ENCODE peak calls at places on chromosome 16, in five cellular contexts. O, V, C, Y and R are unnamed samples. For H3K4me1, the result is how much of the 10 kb centered on the place peaks cover.

GRCh38 chr16:674968-675883 is at the start of gene RHBDL1:
- DNase-seq in C (peak), Y (no peak), V (no peak), O (peak), R (no peak)

GRCh38 chr16:89880477-89881367 is 7.3 kb downstream of the TCF25 start:
- DNase-seq in Y (no peak), V (no peak), O (no peak), C (no peak), R (no peak)

GRCh38 chr16:27726621-27727275 is 176.8 kb downstream of the KATNIP start:
- DNase-seq in C (no peak), V (no peak), Y (no peak), O (no peak), R (no peak)

GRCh38 chr16:10314811-10315210 is 71.0 kb upstream of the ATF7IP2 start:
- DNase-seq in Y (no peak), O (no peak), C (no peak), V (no peak), R (no peak)

GRCh38 chr16:1494711-1495110 is 1.6 kb downstream of the TELO2 start:
- DNase-seq in O (no peak), Y (no peak), V (no peak), C (no peak), R (no peak)

GRCh38 chr16:87860553-87861299 is 8.6 kb downstream of the SLC7A5 start:
- DNase-seq in V (no peak), O (peak), Y (no peak), C (peak), R (no peak)

GRCh38 chr16:29926675-29927522 is 873 bp upstream of the KCTD13 start:
- DNase-seq in V (no peak), Y (no peak), C (peak), O (peak), R (no peak)

GRCh38 chr16:630815-631405 is at the start of gene WFIKKN1:
- DNase-seq in Y (no peak), O (no peak), C (peak), V (no peak), R (no peak)

GRCh38 chr16:83895942-83896341 is 3.0 kb upstream of the MLYCD start:
- DNase-seq in C (no peak), V (no peak), O (no peak), Y (no peak), R (no peak)

GRCh38 chr16:81004646-81005353 is 1.9 kb downstream of the CMC2 start:
- DNase-seq in V (no peak), O (peak), C (no peak), Y (no peak), R (no peak)

GRCh38 chr16:1125471-1125870 is 27.4 kb upstream of the CACNA1H start:
- DNase-seq in O (peak), Y (no peak), V (no peak), C (peak), R (no peak)

GRCh38 chr16:87442581-87442966 is 50.2 kb downstream of the ZCCHC14 start:
- DNase-seq in O (no peak), C (no peak), V (no peak), Y (no peak), R (no peak)

GRCh38 chr16:57635266-57636097 is 7.1 kb downstream of the ADGRG1 start:
- DNase-seq in V (no peak), Y (peak), C (peak), O (no peak), R (no peak)

GRCh38 chr16:81913222-81913621 is 98.0 kb downstream of the SDR42E1 start:
- DNase-seq in C (no peak), Y (no peak), O (no peak), V (no peak), R (no peak)

GRCh38 chr16:74123826-74124225 is 172.8 kb upstream of the PSMD7 start:
- DNase-seq in C (no peak), O (no peak), Y (no peak), V (no peak), R (no peak)

GRCh38 chr16:58863042-58863441 is 128.9 kb upstream of the GOT2 start:
- DNase-seq in C (no peak), Y (no peak), O (no peak), V (no peak), R (no peak)

GRCh38 chr16:68358951-68359350 is 48.1 kb downstream of the PRMT7 start:
- DNase-seq in Y (no peak), O (no peak), C (no peak), V (no peak), R (no peak)

GRCh38 chr16:4336701-4337539 is 14.2 kb downstream of the PAM16 start:
- DNase-seq in Y (no peak), V (no peak), C (no peak), O (no peak), R (no peak)

GRCh38 chr16:1466968-1467521 is 7.8 kb downstream of the CLCN7 start:
- DNase-seq in V (no peak), C (no peak), O (peak), Y (no peak), R (no peak)

GRCh38 chr16:14284930-14285541 is 213.9 kb downstream of the MRTFB start:
- DNase-seq in C (peak), V (no peak), O (peak), Y (no peak), R (peak)

GRCh38 chr16:4744758-4745569 is 10.6 kb downstream of the DNAAF8 start:
- DNase-seq in O (no peak), Y (no peak), V (no peak), C (no peak), R (no peak)

GRCh38 chr16:2962334-2963073 is 1.6 kb upstream of the KREMEN2 start:
- DNase-seq in V (no peak), C (peak), O (no peak), Y (no peak), R (no peak)

GRCh38 chr16:74601131-74601871 is 5.6 kb downstream of the GLG1 start:
- DNase-seq in O (no peak), V (no peak), Y (no peak), C (no peak), R (no peak)

GRCh38 chr16:57564571-57565270 is 22.3 kb downstream of the ADGRG5 start:
- DNase-seq in C (no peak), V (no peak), O (no peak), Y (no peak), R (peak)

GRCh38 chr16:19021747-19022146 is 38.0 kb downstream of the TMC7 start:
- DNase-seq in O (no peak), Y (no peak), V (no peak), C (no peak), R (no peak)

DNA sequence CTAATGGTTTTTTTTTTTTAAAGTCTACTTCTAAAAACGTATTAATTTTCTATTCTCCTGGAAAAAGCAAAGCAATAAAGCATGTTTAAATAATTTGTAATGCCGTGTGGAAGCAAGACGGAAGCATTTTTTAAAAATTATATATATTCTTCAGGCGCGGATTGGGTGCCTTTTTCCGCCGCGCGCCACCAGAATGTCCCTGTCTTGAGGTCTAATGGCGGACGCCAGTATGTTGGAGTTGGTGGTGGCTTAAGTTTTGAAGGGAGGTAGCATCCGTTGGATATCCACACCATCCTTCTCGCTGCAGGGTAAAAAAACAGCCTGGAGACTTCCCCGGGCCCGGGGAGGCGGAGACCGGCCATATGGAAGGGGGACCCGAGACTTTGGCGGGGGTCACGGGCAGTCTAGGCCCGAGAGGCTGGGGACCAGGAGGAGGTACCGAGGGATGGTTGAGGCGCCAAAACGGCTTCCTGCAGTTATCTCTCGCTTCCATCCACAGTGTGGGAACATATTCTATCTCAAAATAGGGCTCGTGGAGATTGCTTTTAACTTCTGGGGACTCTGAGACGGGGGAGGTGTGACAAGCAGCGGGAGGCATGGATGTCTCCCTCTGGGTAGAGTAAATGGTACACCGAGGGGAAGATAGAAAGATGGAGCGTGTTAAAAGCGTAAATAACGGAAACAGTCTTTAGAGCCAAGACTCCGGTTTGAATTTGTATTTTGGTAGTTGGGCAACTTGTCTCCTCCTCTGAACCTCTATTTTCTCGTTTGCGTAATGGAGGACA is at the start of gene SF3B3:
- DNase-seq in Y (peak), V (peak), O (peak), C (peak), R (peak)
- H3K4me1 ChIP-seq in Y (under half), V (half or more), O (under half), C (under half), R (under half)

DNA sequence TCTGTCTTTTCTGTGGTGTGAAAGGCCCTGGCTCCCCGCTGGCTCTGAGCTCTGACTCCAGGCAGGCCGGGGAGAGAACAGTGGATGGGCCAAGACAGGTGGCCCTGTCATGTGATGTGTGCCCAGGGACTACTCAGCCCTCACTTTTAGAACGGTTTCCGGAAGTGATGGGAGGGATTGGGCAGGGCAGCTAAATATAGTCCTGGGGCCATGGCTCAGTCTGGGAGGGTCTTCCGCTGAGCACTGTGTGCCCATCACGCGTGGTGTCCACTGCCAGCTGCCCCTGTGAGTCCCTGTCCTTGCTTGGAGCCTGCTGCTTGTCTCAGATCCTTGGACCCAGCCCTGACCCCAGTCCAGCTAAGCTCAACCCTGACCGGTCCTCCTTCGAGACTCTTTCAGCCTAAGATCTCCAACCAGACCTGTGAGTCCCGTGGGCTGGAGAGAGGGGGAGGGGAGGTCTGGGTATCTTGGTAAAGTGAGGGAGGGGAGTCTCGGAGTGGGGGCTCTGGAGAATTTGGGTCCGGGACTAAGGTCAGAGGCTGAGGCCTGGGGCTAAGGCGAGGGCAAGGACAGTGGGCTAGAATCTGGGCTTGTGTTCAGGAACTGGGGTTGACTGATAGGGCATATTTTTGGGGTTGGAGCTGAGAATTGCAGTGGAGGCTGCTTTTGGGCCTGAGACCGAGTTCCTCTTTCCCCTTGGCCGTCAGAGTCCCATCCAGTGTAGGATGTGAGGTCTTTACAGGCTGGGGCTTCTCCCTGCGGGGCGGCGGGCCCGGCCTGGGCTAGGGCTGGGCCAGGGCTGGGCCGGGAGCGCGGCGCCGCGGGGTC is at the start of gene TRIM72:
- DNase-seq in O (no peak), Y (no peak), C (no peak), V (no peak), R (no peak)
- TF ChIP-seq POLR2A in O (no peak), Y (no peak), C (no peak), V (no peak), R (no peak)

GRCh38 chr16:85628651-85629050 is 15.5 kb downstream of the GSE1 start:
- DNase-seq in Y (no peak), C (no peak), V (no peak), O (no peak), R (no peak)
- H3K4me1 ChIP-seq in Y (under half), C (half or more), V (under half), O (under half), R (under half)

DNA sequence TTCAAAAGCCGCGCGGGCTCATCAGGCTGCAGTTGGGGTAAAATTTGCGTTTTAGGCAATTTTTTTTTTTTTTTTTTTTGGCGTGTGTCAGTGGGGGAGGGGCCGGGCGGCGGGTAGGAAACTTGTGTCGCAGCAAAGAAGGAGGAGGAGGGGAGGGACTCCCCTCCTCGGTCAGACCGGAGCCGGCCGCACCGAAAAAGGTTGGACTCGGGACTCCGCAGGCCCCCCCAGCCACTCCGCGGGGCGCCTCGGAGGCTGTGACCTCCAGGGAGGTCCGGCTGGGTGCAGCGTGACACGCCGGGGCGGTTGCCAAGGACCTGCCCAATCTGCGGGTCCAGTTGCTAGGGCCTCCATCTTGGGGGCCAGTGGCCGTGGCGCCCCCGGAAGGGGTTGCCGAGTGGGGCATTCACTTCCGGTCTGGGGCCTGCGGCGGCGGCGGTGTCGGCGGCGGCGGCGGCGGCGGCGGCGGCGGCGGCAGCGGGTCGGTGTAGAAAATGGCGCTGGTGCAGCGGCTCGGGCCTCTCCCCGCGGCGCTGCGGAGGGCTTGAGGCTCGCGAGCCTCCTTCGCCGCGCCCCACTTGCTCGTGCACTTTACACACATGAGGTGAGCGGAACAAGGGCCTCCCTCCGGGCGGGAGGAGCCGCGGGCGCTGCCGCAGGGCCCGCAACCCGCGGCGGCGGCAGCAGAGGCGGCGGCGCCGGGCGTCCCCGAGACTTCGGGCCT is at the start of gene TNRC6A:
- DNase-seq in Y (peak), O (peak), V (peak), C (peak), R (peak)
- TF ChIP-seq POLR2A in Y (peak), O (peak), V (peak), C (peak), R (peak)

DNA sequence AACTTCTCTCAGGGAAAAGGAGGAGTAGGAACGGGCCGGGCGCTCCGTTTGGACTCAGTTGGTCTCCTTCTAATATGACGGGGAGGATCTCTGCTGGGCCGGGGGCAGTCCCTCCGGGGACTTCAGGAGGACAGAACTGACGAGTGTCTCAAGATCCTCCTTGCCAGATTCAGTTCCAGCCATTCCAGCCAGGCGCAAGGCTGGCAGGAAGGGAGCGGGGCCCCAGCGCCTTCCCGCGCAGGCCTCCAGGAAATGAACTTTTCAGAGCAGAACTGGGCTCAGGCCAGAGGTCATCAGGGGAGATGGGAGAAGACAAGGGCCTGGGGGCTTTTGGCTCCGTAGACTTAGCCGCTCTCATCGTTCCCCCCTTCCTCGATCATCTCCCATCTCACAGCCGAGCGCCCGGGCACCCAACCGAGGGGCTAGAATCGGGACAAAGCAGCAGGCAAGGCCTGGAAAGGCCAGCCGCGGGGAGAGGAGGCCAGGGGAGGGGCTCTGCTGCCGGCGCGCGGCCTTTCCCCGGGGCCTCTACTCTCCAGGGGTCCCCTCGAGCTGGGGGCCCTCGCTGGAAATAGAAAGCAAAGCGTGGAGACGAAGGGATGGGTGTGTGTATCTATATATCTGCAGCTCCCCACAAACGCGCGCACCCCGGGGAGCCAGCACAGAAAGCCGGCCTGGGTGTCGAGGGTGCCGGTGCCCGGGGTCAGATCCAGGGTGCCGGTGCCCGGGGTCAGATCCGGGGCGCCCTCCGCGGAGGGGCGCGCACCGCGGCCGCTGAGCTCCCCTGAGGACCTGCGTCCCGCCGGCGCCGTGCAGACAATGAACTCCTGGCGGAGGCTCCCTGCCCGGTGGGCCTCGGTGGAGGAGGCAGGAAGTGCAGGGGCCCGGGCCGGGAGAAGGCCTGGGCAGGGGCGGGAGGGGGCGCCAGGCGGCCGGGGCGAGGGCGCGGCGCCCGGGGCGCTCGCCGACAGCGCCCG is 1.4 kb downstream of the ZNF423 start:
- DNase-seq in C (peak), Y (peak), V (no peak), O (no peak), R (no peak)
- H3K4me1 ChIP-seq in C (under half), Y (half or more), V (half or more), O (under half), R (under half)

DNA sequence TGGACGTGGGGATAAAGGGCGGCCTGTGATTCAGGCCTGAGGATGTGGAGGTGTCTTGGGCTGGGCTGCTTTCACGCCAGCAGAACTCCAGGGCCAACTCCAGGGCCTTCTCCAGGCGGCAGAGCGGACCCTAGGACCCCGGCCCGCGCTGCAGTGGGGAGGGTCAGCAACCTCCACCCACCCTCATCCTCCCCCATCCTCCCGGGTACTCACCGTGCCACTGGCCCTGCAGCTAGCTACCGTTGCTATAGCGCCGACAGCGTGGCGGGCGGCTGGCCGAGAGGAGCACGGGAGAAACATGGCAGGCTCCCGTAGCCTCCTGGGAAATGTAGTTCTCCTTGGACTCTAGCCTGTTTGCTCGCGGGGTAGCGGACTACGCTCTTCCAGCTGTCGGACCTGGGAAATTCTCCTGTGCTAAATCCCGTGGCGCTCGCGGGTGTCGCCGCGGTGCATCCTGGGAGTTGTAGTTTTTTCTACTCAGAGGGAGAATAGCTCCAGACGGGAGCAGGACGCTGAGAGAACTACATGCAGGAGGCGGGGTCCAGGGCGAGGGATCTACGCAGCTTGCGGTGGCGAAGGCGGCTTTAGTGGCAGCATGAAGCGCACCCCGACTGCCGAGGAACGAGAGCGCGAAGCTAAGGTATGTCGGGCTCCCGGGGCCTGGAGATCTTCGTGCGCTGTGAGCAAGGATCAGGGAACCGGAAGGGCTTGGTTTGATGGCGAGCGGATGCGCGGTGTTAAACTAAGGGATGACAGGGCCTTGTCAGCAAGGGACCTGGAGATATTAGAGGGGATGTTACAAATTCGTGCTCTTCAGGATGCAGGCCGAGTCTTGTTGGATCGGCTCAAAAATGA is at the start of the genes FTO and RPGRIP1L:
- DNase-seq in C (peak), O (peak), V (peak), Y (peak), R (peak)
- TF ChIP-seq POLR2A in C (peak), O (peak), V (peak), Y (no peak), R (peak)

DNA sequence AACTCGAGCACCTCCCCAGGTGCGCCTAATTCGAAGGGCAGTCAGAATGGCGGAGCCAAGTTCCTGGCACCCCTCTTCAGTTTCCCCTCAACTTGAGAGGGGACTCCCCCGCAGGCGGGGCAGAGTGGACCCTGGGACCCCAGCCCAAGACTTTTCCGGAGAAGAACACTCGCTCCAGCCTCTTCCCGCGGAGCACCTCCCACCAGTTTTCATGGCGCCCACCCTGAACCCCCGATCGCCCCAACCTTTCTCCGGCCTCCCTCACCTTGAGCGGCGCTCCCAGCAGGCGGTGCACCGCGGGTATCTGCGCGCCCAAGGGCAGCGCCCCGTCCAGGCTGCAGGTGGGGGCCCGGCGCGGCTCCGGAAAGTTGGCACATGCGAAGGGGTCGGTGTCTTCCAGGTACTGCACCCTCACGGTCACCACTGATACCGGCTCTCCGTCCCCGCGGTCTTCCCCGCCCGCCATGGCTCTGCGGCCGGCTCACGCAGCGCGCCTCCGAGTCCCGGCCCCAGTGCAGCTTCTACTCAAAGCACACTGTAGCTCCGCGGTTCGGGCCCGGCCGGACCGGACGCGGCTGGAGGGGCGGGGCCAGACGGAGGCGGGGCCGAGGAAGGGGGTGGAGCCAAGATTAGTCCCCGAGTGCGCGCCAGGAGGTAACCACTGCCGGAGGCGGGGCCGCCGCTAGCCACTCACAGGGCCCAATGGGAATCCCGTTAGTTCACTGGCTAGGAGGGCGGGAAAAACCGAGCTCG is at the start of gene FHOD1:
- DNase-seq in O (peak), C (peak), Y (peak), V (peak), R (peak)
- H3K4me1 ChIP-seq in O (half or more), C (under half), Y (half or more), V (half or more), R (under half)